ENCODE peak calls at places on chromosomes 7 and 10, in seven cellular contexts. T is hepatocyte; O is heart left ventricle; N is CD8-positive, alpha-beta T cell; K is pancreas; B is ovary; A is lung. V is an unnamed sample.

GRCh38 chr10:94344522-94345122 is 18.1 kb downstream of the NOC3L start:
- DNase-seq in A (no peak), N (no peak), K (no peak), O (no peak), T (no peak), B (no peak), V (no peak)

GRCh38 chr10:132873395-132873794 is 69.0 kb downstream of the CFAP46 start:
- DNase-seq in N (no peak), K (peak; percentile 33), A (no peak), O (no peak), B (no peak), T (no peak), V (no peak)

GRCh38 chr10:133163889-133164815 is 4.1 kb downstream of the KNDC1 start:
- DNase-seq in O (peak; percentile 17), B (peak; percentile 18), K (peak; percentile 54), A (no peak), N (no peak), T (no peak), V (no peak)

GRCh38 chr7:45975367-45975766 is 54.3 kb upstream of the IGFBP3 start:
- DNase-seq in K (no peak), N (no peak), B (no peak), T (no peak), O (no peak), A (peak; percentile 10), V (no peak)

GRCh38 chr7:87628780-87629569 is 777 bp downstream of the RUNDC3B start:
- DNase-seq in T (peak; percentile 47), O (peak; percentile 40), N (peak; percentile 1), K (peak; percentile 70), B (peak; percentile 43), A (peak; percentile 29), V (peak; percentile 73)

GRCh38 chr7:101681170-101682007 is 52.3 kb upstream of the MYL10 start:
- DNase-seq in T (peak; percentile 66), B (no peak), K (peak; percentile 65), A (peak; percentile 34), O (peak; percentile 75), N (no peak), V (no peak)

GRCh38 chr7:510782-511281 is 8.8 kb downstream of the PDGFA start:
- DNase-seq in A (no peak), K (peak; percentile 55), B (no peak), T (no peak), O (peak; percentile 20), N (no peak), V (no peak)

GRCh38 chr10:87657370-87657769 is 2.3 kb upstream of the PAPSS2 start:
- DNase-seq in A (no peak), O (no peak), B (peak; percentile 41), T (no peak), K (no peak), N (no peak), V (no peak)

GRCh38 chr7:112550468-112551060 is 69.8 kb downstream of the LSMEM1 start:
- DNase-seq in N (no peak), O (no peak), B (no peak), A (no peak), K (no peak), T (peak; percentile 63), V (no peak)

GRCh38 chr7:98352621-98353020 is 48.3 kb downstream of the BAIAP2L1 start:
- DNase-seq in N (no peak), T (peak; percentile 56), B (no peak), A (no peak), K (no peak), O (no peak), V (no peak)

GRCh38 chr7:17546206-17546998 is 247.9 kb downstream of the AHR start:
- DNase-seq in O (no peak), T (no peak), K (no peak), N (no peak), A (no peak), B (no peak), V (no peak)

GRCh38 chr7:139095194-139095659 is 14.3 kb downstream of the ZC3HAV1 start:
- DNase-seq in O (no peak), A (no peak), K (no peak), B (no peak), N (peak; percentile 66), T (no peak), V (no peak)

GRCh38 chr7:2785071-2785500 is 59.0 kb downstream of the GNA12 start:
- DNase-seq in T (no peak), K (no peak), N (no peak), O (no peak), B (no peak), A (no peak), V (no peak)

GRCh38 chr10:96548589-96548988 is 34.9 kb upstream of the TLL2 start:
- DNase-seq in K (peak; percentile 70), N (no peak), O (peak; percentile 57), B (peak; percentile 35), A (no peak), T (no peak), V (no peak)

GRCh38 chr10:123703195-123703790 is 37.1 kb downstream of the GPR26 start:
- DNase-seq in T (no peak), N (no peak), A (no peak), O (no peak), K (no peak), B (no peak), V (no peak)

GRCh38 chr10:24645784-24646183 is 77.9 kb downstream of the ARHGAP21 start:
- DNase-seq in A (no peak), T (no peak), N (no peak), K (no peak), B (no peak), O (no peak), V (no peak)

GRCh38 chr10:49353026-49353894 is 42.6 kb downstream of the DRGX start:
- DNase-seq in B (no peak), A (no peak), N (no peak), T (no peak), K (no peak), O (no peak), V (no peak)

GRCh38 chr7:136039577-136040345 is 62.6 kb upstream of the MTPN start:
- DNase-seq in K (no peak), A (no peak), O (no peak), T (no peak), N (no peak), B (no peak), V (no peak)

GRCh38 chr10:112026438-112026837 is 157.1 kb downstream of the GPAM start:
- DNase-seq in A (no peak), T (no peak), K (no peak), O (no peak), N (no peak), B (no peak), V (no peak)

GRCh38 chr10:97611473-97611872 is 21.8 kb downstream of the MORN4 start:
- DNase-seq in O (no peak), B (no peak), N (no peak), K (no peak), T (no peak), A (no peak), V (no peak)

DNA sequence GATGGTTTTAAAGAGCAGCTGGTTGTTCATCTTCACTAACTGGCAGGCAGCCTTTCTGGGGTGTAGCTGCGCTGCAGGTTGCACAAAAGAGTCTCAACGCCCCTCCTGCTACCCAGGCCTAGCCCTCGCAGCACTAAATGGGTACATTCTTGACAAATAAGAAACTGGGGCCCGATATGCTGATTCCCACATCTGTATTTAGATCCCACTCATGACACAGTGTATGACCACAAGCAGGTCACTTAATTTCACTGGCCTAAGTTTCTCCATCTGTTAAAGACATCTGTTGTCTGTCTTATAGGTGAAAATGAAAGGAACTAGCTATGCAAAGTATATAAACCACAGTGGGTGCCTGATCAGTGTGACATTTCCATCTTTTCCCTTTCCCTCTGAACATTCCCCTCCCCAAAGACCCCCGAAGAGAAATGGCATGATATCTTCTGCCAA is 85.9 kb upstream of the AGBL3 start:
- DNase-seq in N (no peak), T (no peak), A (no peak), O (no peak), K (no peak), B (no peak), V (no peak)
- H3K4me3 ChIP-seq in N (no peak overlapping the region), T (no peak overlapping the region), A (no peak overlapping the region), O (no peak overlapping the region), K (no peak overlapping the region), B (no peak overlapping the region), V (no peak overlapping the region)

DNA sequence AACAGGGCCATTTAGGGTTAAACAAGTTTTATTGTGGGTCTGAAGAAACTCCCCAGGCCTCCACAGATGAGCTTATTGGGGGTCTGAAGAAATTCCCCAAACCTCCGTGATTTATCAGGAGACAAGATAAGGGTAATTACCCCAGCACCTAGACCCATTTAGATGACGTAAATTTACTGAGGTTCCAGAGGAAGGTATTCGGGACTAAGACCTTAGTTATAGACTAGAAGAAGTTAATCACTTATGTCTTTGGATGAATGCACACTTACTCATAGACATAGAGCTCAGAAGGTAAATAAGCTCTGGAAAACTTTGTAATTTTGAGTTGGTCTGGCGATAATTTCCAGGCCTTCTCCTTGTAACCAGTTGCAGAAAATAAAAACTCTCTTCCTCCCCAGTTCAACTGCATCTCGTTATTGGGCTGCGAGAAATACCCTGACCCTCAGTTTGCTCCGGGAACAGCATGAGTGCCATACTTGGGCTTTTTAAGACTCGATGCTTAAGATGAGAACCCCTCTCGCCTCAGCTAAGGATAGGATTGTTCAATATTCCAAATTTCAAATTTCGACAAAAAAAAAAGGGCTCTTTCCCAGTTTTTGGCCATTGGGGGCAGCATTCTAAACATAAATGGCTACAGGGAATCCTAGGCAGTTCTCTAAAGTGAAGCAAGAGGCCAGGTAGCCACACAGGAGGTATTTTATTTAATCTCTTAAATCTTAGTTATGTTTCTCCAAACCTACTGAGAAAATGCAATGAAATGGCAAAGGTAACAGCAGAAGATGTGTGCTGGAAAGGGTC is 74.7 kb upstream of the PFKP start:
- DNase-seq in N (no peak), A (no peak), K (no peak), O (no peak), T (no peak), B (no peak), V (no peak)
- TF ChIP-seq CTCF in N (no peak), A (no peak), K (no peak), O (no peak), T (peak; percentile 13), B (no peak), V (no peak)

GRCh38 chr7:5692845-5693278 is 88.6 kb downstream of the RNF216 start:
- DNase-seq in A (no peak), T (no peak), O (no peak), B (no peak), K (no peak), N (no peak), V (no peak)
- H3K27ac ChIP-seq in A (peak overlapping the region; percentile 80), T (peak overlapping the region; percentile 91), O (peak overlapping the region; percentile 91), B (peak overlapping the region; percentile 71), K (peak overlapping the region; percentile 72), N (no peak overlapping the region), V (peak overlapping the region; percentile 96)

GRCh38 chr10:35132727-35133126 is 6.1 kb downstream of the CREM start:
- DNase-seq in A (no peak), N (no peak), O (no peak), K (no peak), B (no peak), T (no peak), V (no peak)
- H3K4me3 ChIP-seq in A (no peak overlapping the region), N (no peak overlapping the region), O (no peak overlapping the region), K (no peak overlapping the region), B (no peak overlapping the region), T (no peak overlapping the region), V (no peak overlapping the region)

V was measured in dorsolateral prefrontal cortex.